ENCODE peak calls at places on chromosomes 6 and 20, in four cellular contexts. R is neuronal stem cell, N is left ventricle myocardium inferior, S is heart right ventricle. M is an unnamed sample. For H3K4me1, the result is how much of the 10 kb centered on the place peaks cover.

GRCh38 chr6:41072836-41073202 is at the start of gene NFYA:
- DNase-seq in R (no peak), S (peak), N (no peak), M (no peak)

GRCh38 chr6:54935739-54936138 is 89.2 kb downstream of the FAM83B start:
- DNase-seq in S (no peak), R (no peak), N (no peak), M (no peak)

GRCh38 chr6:116616757-116617093 is 446 bp downstream of the RSPH4A start:
- DNase-seq in S (peak), N (no peak), R (no peak), M (no peak)

GRCh38 chr20:25019381-25020155 is 27.0 kb upstream of the APMAP start:
- DNase-seq in R (no peak), S (no peak), N (no peak), M (no peak)

GRCh38 chr6:32413427-32414047 is 6.6 kb upstream of the BTNL2 start:
- DNase-seq in R (peak), N (peak), S (peak), M (peak)

GRCh38 chr20:20953738-20954657 is 152.2 kb downstream of the LINC00237 start:
- DNase-seq in S (no peak), R (no peak), N (no peak), M (no peak)

GRCh38 chr6:6678185-6678671 is 89.7 kb downstream of the LY86 start:
- DNase-seq in S (no peak), R (no peak), N (no peak), M (no peak)

GRCh38 chr20:62958388-62959100 is 6.0 kb downstream of the SLC17A9 start:
- DNase-seq in S (no peak), N (no peak), R (no peak), M (no peak)

GRCh38 chr6:38404900-38405556 is 234.7 kb downstream of the BTBD9 start:
- DNase-seq in N (no peak), S (no peak), R (no peak), M (no peak)

GRCh38 chr20:61693055-61693600 is 372.6 kb downstream of the TAF4 start:
- DNase-seq in R (no peak), N (no peak), S (no peak), M (no peak)

GRCh38 chr6:170130771-170131241 is 160.1 kb downstream of the DLL1 start:
- DNase-seq in N (no peak), S (no peak), R (no peak), M (no peak)

GRCh38 chr6:169204167-169204566 is 49.5 kb downstream of the THBS2 start:
- DNase-seq in R (no peak), N (no peak), S (no peak), M (no peak)

GRCh38 chr6:154962751-154963150 is 32.4 kb upstream of the TIAM2 start:
- DNase-seq in R (no peak), S (no peak), N (no peak), M (no peak)

GRCh38 chr6:56770011-56770520 is 127.4 kb upstream of the DST start:
- DNase-seq in R (no peak), N (no peak), S (no peak), M (no peak)

GRCh38 chr6:15290962-15291704 is 45.3 kb downstream of the JARID2 start:
- DNase-seq in R (no peak), S (no peak), N (no peak), M (no peak)

GRCh38 chr6:83006270-83006905 is 59.3 kb downstream of the UBE3D start:
- DNase-seq in N (no peak), S (no peak), R (no peak), M (no peak)

GRCh38 chr6:6893701-6894100 is 214.1 kb upstream of the RREB1 start:
- DNase-seq in N (no peak), R (no peak), S (no peak), M (no peak)

GRCh38 chr6:24743265-24743943 is 24.4 kb upstream of the C6orf62 start:
- DNase-seq in S (no peak), R (no peak), N (no peak), M (no peak)

GRCh38 chr6:11810854-11811643 is 32.4 kb upstream of the ADTRP start:
- DNase-seq in R (no peak), S (peak), N (no peak), M (no peak)

GRCh38 chr20:53660078-53660909 is 66.7 kb upstream of the ZNF217 start:
- DNase-seq in N (no peak), S (peak), R (no peak), M (peak)

GRCh38 chr20:11111191-11111590 is 437.4 kb upstream of the JAG1 start:
- DNase-seq in R (no peak), S (no peak), N (no peak), M (no peak)

GRCh38 chr6:41200296-41200900 is 551 bp downstream of the TREML2 start:
- DNase-seq in R (no peak), S (no peak), N (no peak), M (peak)

GRCh38 chr20:60627751-60628565 is 624.1 kb upstream of the CDH4 start:
- DNase-seq in S (no peak), N (no peak), R (no peak), M (no peak)

GRCh38 chr6:64896939-64897338 is 810.1 kb downstream of the EYS start:
- DNase-seq in R (no peak), N (no peak), S (no peak), M (no peak)
- H3K4me1 ChIP-seq in R (under half), N (under half), S (under half), M (under half)

DNA sequence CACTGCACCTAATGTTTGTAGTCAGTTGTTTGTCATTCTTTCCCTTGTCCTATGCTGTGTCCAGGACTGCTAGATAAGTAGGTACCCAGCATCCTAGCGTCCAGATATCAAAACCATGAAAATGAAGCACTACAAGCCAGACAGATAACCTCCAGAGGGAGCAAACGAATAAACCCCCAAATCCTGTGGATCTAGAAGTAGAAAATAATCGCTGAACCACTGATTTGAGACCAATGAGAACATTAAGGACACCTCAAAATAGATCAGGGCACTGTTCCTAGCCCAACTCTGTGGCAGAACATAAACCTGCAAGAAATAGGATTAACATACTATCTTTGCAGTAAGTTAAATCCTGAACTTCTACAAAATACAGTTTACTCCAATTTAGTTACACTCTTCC is 1.1 kb upstream of the KLHL32 start:
- DNase-seq in R (no peak), N (no peak), S (no peak), M (no peak)
- H3K4me3 ChIP-seq in R (no peak), N (peak), S (peak), M (no peak)

GRCh38 chr6:158026901-158027589 is 45.4 kb downstream of the SYNJ2 start:
- DNase-seq in S (no peak), N (no peak), R (no peak), M (no peak)

GRCh38 chr6:158026054-158026900 is 44.6 kb downstream of the SYNJ2 start:
- DNase-seq in S (peak), R (no peak), N (peak), M (peak)

GRCh38 chr6:158028421-158028820 is 46.8 kb downstream of the SYNJ2 start:
- DNase-seq in S (no peak), R (no peak), N (peak), M (no peak)

GRCh38 chr6:158028876-158029275 is 47.2 kb downstream of the SYNJ2 start:
- DNase-seq in R (no peak), S (no peak), N (peak), M (no peak)

GRCh38 chr6:158027590-158028285 is 46.1 kb downstream of the SYNJ2 start:
- DNase-seq in N (peak), R (no peak), S (no peak), M (no peak)
- H3K4me1 ChIP-seq in N (half or more), R (under half), S (half or more), M (under half)

GRCh38 chr20:22403860-22404608 is 180.3 kb downstream of the FOXA2 start:
- DNase-seq in N (no peak), S (no peak), R (peak), M (no peak)
- H3K4me3 ChIP-seq in N (peak), S (peak), R (no peak), M (no peak)

GRCh38 chr20:50848846-50849673 is 54.2 kb downstream of the BCAS4 start:
- DNase-seq in S (no peak), R (no peak), N (no peak), M (no peak)

GRCh38 chr20:50850721-50851286 is 55.9 kb downstream of the BCAS4 start:
- DNase-seq in S (no peak), R (no peak), N (no peak), M (no peak)

GRCh38 chr20:50852085-50852484 is 57.2 kb downstream of the BCAS4 start:
- DNase-seq in S (no peak), R (no peak), N (no peak), M (no peak)

GRCh38 chr20:50845566-50846211 is 50.8 kb downstream of the BCAS4 start:
- DNase-seq in R (no peak), N (no peak), S (no peak), M (no peak)

GRCh38 chr20:50848341-50848808 is 53.5 kb downstream of the BCAS4 start:
- DNase-seq in N (no peak), R (no peak), S (no peak), M (no peak)
- H3K4me1 ChIP-seq in N (under half), R (under half), S (under half), M (under half)

DNA sequence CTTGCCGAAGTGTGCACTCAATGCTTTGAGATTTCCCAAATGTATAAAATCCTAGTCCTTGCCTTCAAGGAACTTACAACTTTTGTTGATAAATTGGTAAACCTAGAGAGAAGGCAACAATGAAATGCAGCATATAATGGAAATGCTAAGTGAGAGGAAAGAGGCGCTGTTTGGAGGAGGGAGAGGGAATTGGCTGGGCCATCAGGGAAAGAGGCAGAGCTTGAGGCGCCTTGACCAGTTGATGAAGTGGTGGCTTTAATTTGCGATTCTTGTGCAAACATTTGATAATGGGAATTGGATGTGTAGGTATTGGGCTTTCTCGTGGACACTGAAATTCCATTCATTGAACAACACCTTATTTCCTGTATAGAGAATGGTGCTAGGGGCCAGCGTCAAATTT is 1.9 kb upstream of the CDYL start:
- DNase-seq in R (no peak), N (no peak), S (no peak), M (no peak)
- H3K4me3 ChIP-seq in R (no peak), N (peak), S (peak), M (no peak)

GRCh38 chr20:35561268-35561667 is 19.4 kb downstream of the ERGIC3 start:
- DNase-seq in R (peak), S (no peak), N (no peak), M (peak)
- H3K4me1 ChIP-seq in R (under half), S (under half), N (under half), M (under half)

GRCh38 chr20:57249772-57250171 is 16.7 kb downstream of the BMP7 start:
- DNase-seq in N (no peak), S (no peak), R (no peak), M (no peak)
- H3K4me3 ChIP-seq in N (no peak), S (no peak), R (no peak), M (no peak)

DNA sequence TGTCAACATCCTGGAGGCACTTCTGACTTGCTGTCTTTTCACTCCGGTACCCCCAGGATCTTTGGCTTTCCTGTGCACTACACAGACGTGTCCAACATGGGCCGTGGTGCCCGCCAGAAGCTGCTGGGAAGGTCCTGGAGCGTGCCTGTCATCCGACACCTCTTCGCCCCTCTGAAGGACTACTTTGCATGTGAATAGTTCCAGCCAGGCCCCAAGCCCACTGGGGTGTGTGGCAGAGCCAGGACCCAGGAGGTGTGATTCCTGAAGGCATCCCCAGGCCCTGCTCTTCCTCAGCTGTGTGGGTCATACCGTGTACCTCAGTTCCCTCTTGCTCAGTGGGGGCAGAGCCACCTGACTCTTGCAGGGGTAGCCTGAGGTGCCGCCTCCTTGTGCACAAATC is 12.0 kb upstream of the MAPRE1 start:
- DNase-seq in S (no peak), R (peak), N (no peak), M (no peak)
- H3K4me1 ChIP-seq in S (under half), R (under half), N (under half), M (under half)